ENCODE peak calls at places on chromosomes 1 and 21, in four cellular contexts. S, I, L and M are unnamed samples.

GRCh38 chr1:161736332-161736969 is 13.1 kb upstream of the DUSP12 start:
- DNase-seq in S (peak), I (no peak), L (peak), M (no peak)

GRCh38 chr21:44730951-44731579 is 19.7 kb upstream of the TSPEAR start:
- DNase-seq in S (no peak), I (no peak), L (peak), M (no peak)

GRCh38 chr1:91282695-91283420 is 121.8 kb downstream of the HFM1 start:
- DNase-seq in S (peak), I (peak), L (peak), M (peak)

GRCh38 chr1:15526021-15526489 is 593 bp upstream of the DNAJC16 start:
- DNase-seq in S (peak), I (no peak), L (no peak), M (no peak)

GRCh38 chr1:9292361-9293240 is at the start of gene SPSB1:
- DNase-seq in S (peak), I (no peak), L (peak), M (peak)

GRCh38 chr21:32515869-32516268 is 69.5 kb downstream of the TCP10L start:
- DNase-seq in S (no peak), I (no peak), L (peak), M (no peak)

GRCh38 chr1:16125483-16125882 is 30.4 kb downstream of the EPHA2 start:
- DNase-seq in S (no peak), I (no peak), L (no peak), M (no peak)

GRCh38 chr1:107739183-107739582 is 225.8 kb downstream of the VAV3 start:
- DNase-seq in S (no peak), I (no peak), L (no peak), M (no peak)